ENCODE peak calls at places on chromosome 6, in five cellular contexts. One of them, this sample, is unnamed.

GRCh38 chr6:137332637-137333228 is 113.5 kb upstream of the IFNGR1 start:
- DNase-seq in IMR-90: no peak
- DNase-seq in H1: no peak
- DNase-seq in H9: no peak
- DNase-seq in trophoblast cell: no peak
- DNase-seq in this sample: no peak

GRCh38 chr6:47126647-47127339 is 84.7 kb upstream of the ADGRF1 start:
- DNase-seq in IMR-90: no peak
- DNase-seq in H1: no peak
- DNase-seq in H9: no peak
- DNase-seq in trophoblast cell: no peak
- DNase-seq in this sample: no peak

GRCh38 chr6:170222498-170223471 is 68.1 kb downstream of the DLL1 start:
- DNase-seq in IMR-90: no peak
- DNase-seq in H1: no peak
- DNase-seq in H9: no peak
- DNase-seq in trophoblast cell: no peak
- DNase-seq in this sample: no peak

GRCh38 chr6:100701728-100702127 is 179.4 kb downstream of the ASCC3 start:
- DNase-seq in IMR-90: no peak
- DNase-seq in H1: no peak
- DNase-seq in H9: no peak
- DNase-seq in trophoblast cell: no peak
- DNase-seq in this sample: no peak

GRCh38 chr6:26554669-26555504 is 16.7 kb downstream of the HMGN4 start:
- DNase-seq in IMR-90: peak
- DNase-seq in H1: no peak
- DNase-seq in H9: peak
- DNase-seq in trophoblast cell: peak
- DNase-seq in this sample: peak

GRCh38 chr6:50185006-50185405 is 135.3 kb upstream of the DEFB112 start:
- DNase-seq in IMR-90: no peak
- DNase-seq in H1: no peak
- DNase-seq in H9: peak
- DNase-seq in trophoblast cell: no peak
- DNase-seq in this sample: peak

GRCh38 chr6:148112851-148113319 is 229.8 kb upstream of the SASH1 start:
- DNase-seq in IMR-90: no peak
- DNase-seq in H1: no peak
- DNase-seq in H9: no peak
- DNase-seq in trophoblast cell: no peak
- DNase-seq in this sample: no peak

GRCh38 chr6:170080828-170081368 is 210.0 kb downstream of the DLL1 start:
- DNase-seq in IMR-90: no peak
- DNase-seq in H1: no peak
- DNase-seq in H9: peak
- DNase-seq in trophoblast cell: no peak
- DNase-seq in this sample: peak

GRCh38 chr6:135854799-135855198 is 3.3 kb downstream of the PDE7B start:
- DNase-seq in IMR-90: no peak
- DNase-seq in H1: no peak
- DNase-seq in H9: no peak
- DNase-seq in trophoblast cell: no peak
- DNase-seq in this sample: no peak

GRCh38 chr6:41939848-41940758 is 1.5 kb downstream of the CCND3 start:
- DNase-seq in IMR-90: peak
- DNase-seq in H1: no peak
- DNase-seq in H9: peak
- DNase-seq in trophoblast cell: no peak
- DNase-seq in this sample: no peak

GRCh38 chr6:82568290-82568993 is 204.8 kb downstream of the TPBG start:
- DNase-seq in IMR-90: no peak
- DNase-seq in H1: no peak
- DNase-seq in H9: no peak
- DNase-seq in trophoblast cell: no peak
- DNase-seq in this sample: no peak

GRCh38 chr6:141552463-141552862 is 580.3 kb upstream of the GJE1 start:
- DNase-seq in IMR-90: peak
- DNase-seq in H1: no peak
- DNase-seq in H9: no peak
- DNase-seq in trophoblast cell: no peak
- DNase-seq in this sample: no peak

GRCh38 chr6:144931172-144932035 is 646.3 kb downstream of the UTRN start:
- DNase-seq in IMR-90: peak
- DNase-seq in H1: no peak
- DNase-seq in H9: peak
- DNase-seq in trophoblast cell: peak
- DNase-seq in this sample: no peak

GRCh38 chr6:167252271-167252670 is 38.8 kb upstream of the UNC93A start:
- DNase-seq in IMR-90: no peak
- DNase-seq in H1: no peak
- DNase-seq in H9: no peak
- DNase-seq in trophoblast cell: no peak
- DNase-seq in this sample: no peak

GRCh38 chr6:46015119-46015968 is at the start of gene CLIC5:
- DNase-seq in IMR-90: no peak
- DNase-seq in H1: no peak
- DNase-seq in H9: peak
- DNase-seq in trophoblast cell: peak
- DNase-seq in this sample: no peak

GRCh38 chr6:139364302-139364981 is 10.0 kb downstream of the CITED2 start:
- DNase-seq in IMR-90: peak
- DNase-seq in H1: no peak
- DNase-seq in H9: no peak
- DNase-seq in trophoblast cell: no peak
- DNase-seq in this sample: peak

GRCh38 chr6:44024597-44025219 is 102.5 kb downstream of the MRPL14 start:
- DNase-seq in IMR-90: no peak
- DNase-seq in H1: no peak
- DNase-seq in H9: peak
- DNase-seq in trophoblast cell: no peak
- DNase-seq in this sample: no peak

GRCh38 chr6:138087549-138087948 is 19.7 kb downstream of the PERP start:
- DNase-seq in IMR-90: no peak
- DNase-seq in H1: no peak
- DNase-seq in H9: no peak
- DNase-seq in trophoblast cell: peak
- DNase-seq in this sample: no peak

GRCh38 chr6:118228856-118229255 is 319.2 kb upstream of the PLN start:
- DNase-seq in IMR-90: no peak
- DNase-seq in H1: no peak
- DNase-seq in H9: no peak
- DNase-seq in trophoblast cell: no peak
- DNase-seq in this sample: no peak

GRCh38 chr6:157757430-157758403 is 65.3 kb upstream of the SNX9 start:
- DNase-seq in IMR-90: no peak
- DNase-seq in H1: no peak
- DNase-seq in H9: no peak
- DNase-seq in trophoblast cell: no peak
- DNase-seq in this sample: no peak

GRCh38 chr6:157759028-157759427 is 64.0 kb upstream of the SNX9 start:
- DNase-seq in IMR-90: no peak
- DNase-seq in H1: no peak
- DNase-seq in H9: no peak
- DNase-seq in trophoblast cell: peak
- DNase-seq in this sample: no peak

GRCh38 chr6:157756708-157757429 is 66.2 kb upstream of the SNX9 start:
- DNase-seq in IMR-90: peak
- DNase-seq in H1: peak
- DNase-seq in H9: peak
- DNase-seq in trophoblast cell: peak
- DNase-seq in this sample: peak

GRCh38 chr6:157760137-157760536 is 62.9 kb upstream of the SNX9 start:
- DNase-seq in IMR-90: no peak
- DNase-seq in H1: no peak
- DNase-seq in H9: no peak
- DNase-seq in trophoblast cell: no peak
- DNase-seq in this sample: no peak

DNA sequence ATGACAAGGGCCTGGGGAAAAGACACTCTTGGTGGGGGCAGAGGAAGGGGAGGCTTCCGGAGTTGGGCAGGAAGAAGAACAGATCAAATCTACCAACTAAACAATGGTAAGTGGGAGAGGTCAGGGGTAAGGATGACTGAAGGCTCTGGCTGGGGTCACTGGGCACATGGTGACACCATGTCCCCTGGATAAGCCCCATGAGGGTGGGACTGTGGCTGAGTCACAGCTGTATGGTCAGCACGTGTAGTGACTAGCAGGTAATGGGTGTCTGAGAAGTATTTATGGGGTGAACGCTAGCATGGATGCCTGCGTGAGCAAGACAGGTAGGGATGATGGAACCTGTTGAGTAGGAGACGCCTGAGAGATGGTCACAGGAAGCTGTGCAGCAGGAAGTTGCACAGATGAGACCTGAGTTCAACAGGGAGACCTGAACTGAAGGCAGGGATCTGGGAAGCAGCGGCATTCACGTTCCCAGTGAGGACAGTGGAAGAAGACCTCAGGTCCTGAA is 64.5 kb upstream of the SNX9 start:
- DNase-seq in IMR-90: no peak
- DNase-seq in H1: no peak
- DNase-seq in H9: no peak
- DNase-seq in trophoblast cell: no peak
- DNase-seq in this sample: no peak
- H3K14ac ChIP-seq in IMR-90: no peak
- H3K14ac ChIP-seq in H1: no peak
- H3K14ac ChIP-seq in H9: no peak
- H3K14ac ChIP-seq in trophoblast cell: peak
- H3K14ac ChIP-seq in this sample: no peak

GRCh38 chr6:128601060-128601459 is 80.7 kb upstream of the PTPRK start:
- DNase-seq in IMR-90: peak
- DNase-seq in H1: no peak
- DNase-seq in H9: no peak
- DNase-seq in trophoblast cell: no peak
- DNase-seq in this sample: no peak
- H3K4me2 ChIP-seq in IMR-90: no peak
- H3K4me2 ChIP-seq in H1: no peak
- H3K4me2 ChIP-seq in H9: no peak
- H3K4me2 ChIP-seq in trophoblast cell: no peak
- H3K4me2 ChIP-seq in this sample: no peak

GRCh38 chr6:154509421-154510143 is 903 bp downstream of the CNKSR3 start:
- DNase-seq in IMR-90: no peak
- DNase-seq in H1: no peak
- DNase-seq in H9: peak
- DNase-seq in trophoblast cell: no peak
- DNase-seq in this sample: peak

GRCh38 chr6:154511735-154512097 is 1.2 kb upstream of the CNKSR3 start:
- DNase-seq in IMR-90: no peak
- DNase-seq in H1: no peak
- DNase-seq in H9: no peak
- DNase-seq in trophoblast cell: no peak
- DNase-seq in this sample: no peak

GRCh38 chr6:154508573-154509375 is 1.7 kb downstream of the CNKSR3 start:
- DNase-seq in IMR-90: peak
- DNase-seq in H1: no peak
- DNase-seq in H9: no peak
- DNase-seq in trophoblast cell: no peak
- DNase-seq in this sample: no peak

GRCh38 chr6:154512214-154512613 is 1.7 kb upstream of the CNKSR3 start:
- DNase-seq in IMR-90: no peak
- DNase-seq in H1: no peak
- DNase-seq in H9: no peak
- DNase-seq in trophoblast cell: no peak
- DNase-seq in this sample: no peak

DNA sequence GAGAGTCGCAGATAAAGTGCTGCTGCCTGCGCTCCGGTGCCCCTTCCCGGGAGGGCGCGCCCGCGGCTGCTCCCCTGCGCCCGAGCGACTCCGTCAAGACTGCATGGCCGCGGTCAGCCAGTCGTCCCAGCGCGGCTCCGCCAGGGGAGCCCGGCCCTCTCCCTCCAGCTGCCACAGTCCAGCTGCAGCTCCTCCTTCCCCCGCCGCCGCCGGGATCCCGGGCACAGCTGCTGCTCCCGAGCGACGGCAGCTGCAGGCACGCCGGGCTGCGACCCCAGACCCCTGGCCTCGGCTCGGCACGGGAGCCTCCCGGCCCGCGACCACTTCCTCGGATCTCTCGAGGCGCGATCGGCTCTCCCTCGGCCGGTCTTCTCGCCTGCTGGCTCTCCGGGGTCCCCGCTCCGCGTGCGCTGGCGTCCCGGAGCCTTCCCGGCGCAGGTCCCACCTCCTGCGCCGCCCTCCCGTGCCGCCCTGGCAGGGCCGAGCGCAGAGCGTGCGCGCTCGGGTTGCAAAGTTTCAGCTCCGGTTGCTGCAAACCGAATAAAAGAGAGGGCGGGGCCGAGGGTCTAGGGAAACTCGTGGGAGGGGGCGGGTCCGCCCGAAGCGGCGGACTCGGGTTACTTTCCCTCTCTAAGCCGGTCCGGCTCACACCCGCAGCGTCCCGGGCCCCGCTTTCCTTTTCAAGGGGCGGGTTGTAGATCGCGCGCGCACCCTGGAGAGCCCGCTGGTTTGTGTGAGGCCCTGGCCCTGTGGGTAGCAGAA is at the start of gene CNKSR3:
- DNase-seq in IMR-90: peak
- DNase-seq in H1: peak
- DNase-seq in H9: peak
- DNase-seq in trophoblast cell: peak
- DNase-seq in this sample: peak
- H3K23ac ChIP-seq in IMR-90: peak
- H3K23ac ChIP-seq in H1: no peak
- H3K23ac ChIP-seq in H9: no peak
- H3K23ac ChIP-seq in trophoblast cell: no peak
- H3K23ac ChIP-seq in this sample: peak

DNA sequence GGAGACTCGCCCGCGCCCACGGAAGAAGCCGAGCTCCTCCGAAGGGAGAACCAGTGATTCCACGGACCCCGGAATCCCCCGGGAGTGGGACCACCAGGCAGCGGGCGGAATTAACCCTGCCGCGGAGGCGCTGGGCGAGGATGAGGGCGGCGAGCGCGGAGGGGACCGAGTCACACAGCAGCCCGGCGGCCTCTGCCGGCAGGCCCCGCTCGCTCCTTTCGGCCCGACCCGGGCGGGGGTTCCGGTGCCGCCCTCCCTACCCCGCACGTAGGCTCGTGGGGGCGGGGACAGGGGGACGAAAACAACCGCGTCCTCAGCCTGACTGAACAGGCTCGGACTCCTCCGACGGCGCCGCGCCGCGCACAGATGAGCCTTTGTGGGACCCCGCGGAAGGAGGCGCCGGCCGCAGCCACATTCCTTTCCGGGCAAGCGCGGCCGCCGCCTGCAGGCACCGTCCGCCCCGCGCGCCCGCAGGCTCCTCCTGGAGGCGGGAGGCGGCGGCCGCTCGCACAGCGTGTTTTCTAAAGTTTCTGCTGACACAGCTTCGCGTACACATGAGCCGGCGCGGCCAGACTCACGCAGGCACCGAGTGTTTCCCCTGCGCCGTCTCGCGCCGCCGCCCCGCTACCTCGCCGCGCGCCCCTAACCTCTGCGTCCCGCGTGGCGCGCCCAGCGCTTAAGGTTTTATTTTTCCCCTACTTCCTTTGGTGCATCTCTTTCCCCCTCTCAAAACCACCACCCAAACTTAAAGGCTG is 244.3 kb downstream of the ARID1B start:
- DNase-seq in IMR-90: peak
- DNase-seq in H1: peak
- DNase-seq in H9: peak
- DNase-seq in trophoblast cell: peak
- DNase-seq in this sample: peak
- H3K14ac ChIP-seq in IMR-90: peak
- H3K14ac ChIP-seq in H1: no peak
- H3K14ac ChIP-seq in H9: peak
- H3K14ac ChIP-seq in trophoblast cell: peak
- H3K14ac ChIP-seq in this sample: no peak

This sample was measured in neuronal stem cell.